ENCODE peak calls at places on chromosome 18, in seven cellular contexts. V is ovary; C is lower lobe of right lung; O is CD8-positive, alpha-beta T cell; L is dorsolateral prefrontal cortex; T is CD8-positive, alpha-beta memory T cell; Z is neural progenitor cell. X is an unnamed sample.

GRCh38 chr18:43661570-43661969 is 384.3 kb upstream of the SYT4 start:
- DNase-seq in V (no peak), C (no peak), O (no peak), L (no peak), T (no peak), Z (peak; percentile 53), X (no peak)

GRCh38 chr18:76658627-76659026 is 163.6 kb upstream of the ZNF516 start:
- DNase-seq in V (peak; percentile 63), C (no peak), O (no peak), L (no peak), T (peak; percentile 4), Z (peak; percentile 79), X (no peak)

GRCh38 chr18:12516049-12516677 is 108.4 kb downstream of the PRELID3A start:
- DNase-seq in V (no peak), C (no peak), O (no peak), L (no peak), T (no peak), Z (no peak), X (no peak)

GRCh38 chr18:59792353-59792752 is 95.1 kb upstream of the CCBE1 start:
- DNase-seq in V (no peak), C (no peak), O (no peak), L (no peak), T (no peak), Z (no peak), X (no peak)

GRCh38 chr18:48811401-48811800 is 139.4 kb downstream of the SMAD7 start:
- DNase-seq in V (no peak), C (no peak), O (no peak), L (no peak), T (no peak), Z (no peak), X (no peak)

GRCh38 chr18:44967599-44967998 is 286.9 kb downstream of the SETBP1 start:
- DNase-seq in V (no peak), C (no peak), O (no peak), L (no peak), T (no peak), Z (no peak), X (no peak)

GRCh38 chr18:25686960-25687520 is 335.1 kb upstream of the ZNF521 start:
- DNase-seq in V (no peak), C (no peak), O (no peak), L (no peak), T (no peak), Z (no peak), X (no peak)

GRCh38 chr18:13280066-13280795 is 61.7 kb downstream of the LDLRAD4 start:
- DNase-seq in V (no peak), C (no peak), O (no peak), L (no peak), T (no peak), Z (peak; percentile 89), X (no peak)

GRCh38 chr18:3810271-3810670 is 360.3 kb downstream of the TGIF1 start:
- DNase-seq in V (no peak), C (no peak), O (no peak), L (no peak), T (no peak), Z (no peak), X (no peak)

GRCh38 chr18:45839415-45840395 is 14.2 kb downstream of the SIGLEC15 start:
- DNase-seq in V (no peak), C (no peak), O (no peak), L (no peak), T (no peak), Z (peak; percentile 50), X (no peak)

GRCh38 chr18:3612315-3612714 is 162.3 kb downstream of the TGIF1 start:
- DNase-seq in V (no peak), C (no peak), O (no peak), L (peak; percentile 77), T (no peak), Z (peak; percentile 31), X (no peak)

GRCh38 chr18:22542400-22542835 is 124.7 kb upstream of the CTAGE1 start:
- DNase-seq in V (peak; percentile 68), C (peak; percentile 61), O (no peak), L (no peak), T (no peak), Z (no peak), X (no peak)

GRCh38 chr18:69177702-69178101 is 223.0 kb upstream of the DOK6 start:
- DNase-seq in V (no peak), C (no peak), O (no peak), L (no peak), T (no peak), Z (no peak), X (no peak)

GRCh38 chr18:75161629-75162028 is 47.3 kb downstream of the PTGR3 start:
- DNase-seq in V (no peak), C (no peak), O (peak; percentile 33), L (no peak), T (peak; percentile 46), Z (no peak), X (peak; percentile 15)

GRCh38 chr18:63070750-63071502 is 248.6 kb downstream of the BCL2 start:
- DNase-seq in V (no peak), C (no peak), O (no peak), L (no peak), T (no peak), Z (no peak), X (no peak)

GRCh38 chr18:29309352-29309751 is 1132.4 kb upstream of the CDH2 start:
- DNase-seq in V (no peak), C (no peak), O (no peak), L (no peak), T (no peak), Z (no peak), X (no peak)

GRCh38 chr18:80046011-80046410 is 11.8 kb downstream of the RBFA start:
- DNase-seq in V (no peak), C (no peak), O (no peak), L (no peak), T (no peak), Z (no peak), X (no peak)

DNA sequence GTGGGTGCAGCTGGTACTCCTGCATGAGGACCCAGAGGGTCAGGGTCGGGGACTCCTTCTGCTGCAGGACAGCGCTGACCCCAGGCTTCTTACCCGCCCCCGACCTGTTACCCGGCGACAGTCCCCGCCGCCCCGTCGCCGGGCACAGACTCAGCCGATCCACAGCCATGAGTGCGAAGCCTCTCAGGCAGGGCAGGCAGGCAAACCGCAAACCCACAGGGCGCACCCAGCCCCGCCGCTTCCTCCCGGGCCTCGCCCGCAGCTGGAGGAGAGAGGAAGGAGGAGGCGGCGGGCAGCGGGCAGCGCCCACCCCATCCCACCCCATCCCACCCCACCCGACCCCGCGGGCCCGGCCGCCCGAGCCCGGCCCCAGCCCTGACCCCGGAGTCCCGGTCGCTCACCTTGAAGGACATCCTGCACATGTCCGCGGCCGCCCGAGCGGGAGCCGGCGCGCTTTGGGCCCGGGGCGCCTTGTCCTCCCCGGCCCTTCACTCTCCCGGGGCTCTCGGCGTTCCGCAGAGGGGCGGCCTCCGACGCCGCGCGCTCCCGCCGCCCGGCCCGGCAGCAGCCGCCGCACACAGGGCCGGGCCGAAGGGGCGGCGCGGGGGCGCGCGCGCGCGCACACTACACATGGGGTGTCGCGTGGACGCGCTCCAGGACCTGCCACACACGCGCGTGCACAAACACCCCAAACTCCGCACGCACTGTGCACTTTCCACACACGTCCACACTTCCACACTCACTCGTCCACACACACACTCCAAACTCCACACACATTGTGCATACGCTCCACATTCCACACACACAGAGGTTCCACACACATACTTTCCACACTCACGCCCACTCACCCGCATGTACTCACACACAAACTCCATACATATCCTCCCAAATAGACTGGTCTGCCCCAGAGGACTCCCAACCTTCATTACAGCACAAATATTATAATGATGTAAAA is at the start of gene ANKRD29:
- DNase-seq in V (peak; percentile 82), C (peak; percentile 72), O (peak; percentile 32), L (no peak), T (peak; percentile 49), Z (peak; percentile 81), X (peak; percentile 1)
- H3K27ac ChIP-seq in V (peak within 1 kb of the TSS; percentile 58), C (peak within 1 kb of the TSS; percentile 76), O (no peak within 1 kb of the TSS), L (no peak within 1 kb of the TSS), T (no peak within 1 kb of the TSS), Z (no peak within 1 kb of the TSS), X (no peak within 1 kb of the TSS)

DNA sequence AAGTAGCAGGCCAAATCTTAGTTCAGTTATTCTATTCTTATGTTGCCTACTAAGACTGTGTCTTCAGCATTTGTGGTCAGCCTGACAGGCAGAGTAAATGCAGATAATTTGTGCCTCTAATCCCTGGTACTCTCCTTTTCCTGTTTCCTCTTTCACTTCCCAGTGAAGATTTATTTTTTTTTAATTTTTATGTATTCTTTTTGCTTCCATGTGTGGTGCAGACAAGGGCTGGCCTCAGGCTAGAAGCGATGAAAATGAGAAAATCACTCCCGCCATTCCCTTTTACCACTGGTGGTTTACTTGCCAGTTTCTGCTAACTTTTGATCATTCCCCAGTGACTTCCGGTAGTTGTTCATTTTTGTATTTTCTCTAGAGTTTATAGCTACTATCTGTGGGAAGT is 30.9 kb downstream of the DSEL start:
- DNase-seq in V (no peak), C (no peak), O (no peak), L (no peak), T (no peak), Z (no peak), X (no peak)
- H3K27ac ChIP-seq in V (no peak overlapping the region), C (no peak overlapping the region), O (no peak overlapping the region), L (no peak overlapping the region), T (no peak overlapping the region), Z (no peak overlapping the region), X (no peak overlapping the region)

DNA sequence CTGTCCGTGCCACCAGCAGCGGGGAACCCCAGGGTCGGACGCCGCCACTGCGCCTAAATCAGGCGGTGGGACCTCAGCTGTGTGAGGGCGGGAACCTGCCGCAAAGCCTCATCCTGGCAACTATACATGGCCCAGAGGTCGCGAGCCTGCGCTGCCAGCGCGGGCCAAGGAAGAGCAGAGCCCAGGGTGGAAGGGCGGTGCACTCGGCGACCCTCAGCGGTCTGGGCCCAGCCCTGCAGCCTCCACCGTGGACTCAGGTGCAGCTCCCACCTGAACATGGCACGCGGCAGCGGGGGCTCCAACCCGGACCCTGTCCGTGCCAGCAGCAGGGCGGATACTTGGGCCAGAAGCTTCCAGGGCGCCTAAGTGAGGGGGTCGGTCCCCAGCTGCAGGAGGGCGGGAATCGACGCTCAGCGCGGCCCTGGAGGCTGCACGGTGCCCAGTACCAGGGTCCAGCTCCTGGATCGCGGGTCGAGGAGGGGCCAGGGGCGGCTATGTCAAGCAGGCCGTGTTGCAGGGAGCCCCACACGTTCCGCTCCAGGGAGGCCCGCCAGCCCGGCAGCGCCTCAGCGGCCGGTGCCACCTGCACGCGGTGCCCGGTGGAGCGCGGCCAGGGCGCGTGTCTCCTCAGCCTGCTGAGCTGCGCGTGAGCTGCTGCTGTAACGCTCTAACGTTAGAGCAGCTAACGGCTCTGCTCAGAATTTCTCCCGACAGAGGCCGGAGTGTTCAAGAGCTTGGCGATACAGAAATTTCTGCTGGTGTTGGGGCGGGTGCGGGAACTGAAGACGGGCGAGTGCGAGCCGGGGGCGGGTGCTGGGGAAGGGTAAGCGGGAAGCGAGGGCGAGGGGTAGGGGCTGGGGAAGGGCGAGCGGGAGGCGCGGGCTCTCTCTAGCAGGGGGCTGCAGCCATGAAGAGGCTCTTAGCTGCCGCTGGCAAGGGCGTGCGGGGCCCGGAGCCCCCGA is at the start of gene ANKRD30B:
- DNase-seq in V (no peak), C (peak; percentile 23), O (no peak), L (no peak), T (peak; percentile 1), Z (no peak), X (no peak)
- H3K27ac ChIP-seq in V (no peak within 1 kb of the TSS), C (no peak within 1 kb of the TSS), O (no peak within 1 kb of the TSS), L (no peak within 1 kb of the TSS), T (no peak within 1 kb of the TSS), Z (no peak within 1 kb of the TSS), X (no peak within 1 kb of the TSS)

DNA sequence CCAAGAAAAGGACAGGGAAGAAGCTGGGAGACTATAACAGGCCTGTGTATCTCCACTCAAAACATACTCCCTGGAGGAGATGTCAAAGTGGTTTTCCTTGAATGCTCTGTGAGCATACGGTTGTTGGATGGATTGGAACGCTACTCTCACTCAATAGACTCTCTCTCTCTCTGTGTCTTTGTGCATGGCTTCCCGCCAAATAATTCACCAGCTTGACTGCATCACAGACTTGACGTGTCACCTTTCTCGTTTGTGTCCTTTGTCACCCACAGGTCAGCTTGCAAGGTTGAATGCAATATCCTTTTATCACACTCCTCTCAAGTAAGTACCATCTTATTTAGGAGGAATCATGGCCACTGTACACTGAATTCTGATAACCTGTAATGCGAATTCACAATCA is 156.8 kb upstream of the MAPRE2 start:
- DNase-seq in V (no peak), C (no peak), O (no peak), L (no peak), T (no peak), Z (no peak), X (no peak)
- H3K27ac ChIP-seq in V (no peak overlapping the region), C (no peak overlapping the region), O (no peak overlapping the region), L (no peak overlapping the region), T (no peak overlapping the region), Z (no peak overlapping the region), X (no peak overlapping the region)

X was measured in substantia nigra.